ENCODE peak calls at places on chromosome X, in four cellular contexts. One of them, this sample, is unnamed.

GRCh38 chrX:70046978-70047377 is 2.8 kb downstream of the AWAT2 start:
- DNase-seq in astrocyte: no peak
- DNase-seq in PC-3: peak; percentile 82
- DNase-seq in MM.1S: no peak
- DNase-seq in this sample: no peak

GRCh38 chrX:130915302-130915701 is 12.3 kb upstream of the ENOX2 start:
- DNase-seq in astrocyte: no peak
- DNase-seq in PC-3: no peak
- DNase-seq in MM.1S: no peak
- DNase-seq in this sample: no peak

GRCh38 chrX:17078031-17078730 is 131.7 kb downstream of the REPS2 start:
- DNase-seq in astrocyte: peak; percentile 68
- DNase-seq in PC-3: peak; percentile 42
- DNase-seq in MM.1S: no peak
- DNase-seq in this sample: no peak

GRCh38 chrX:127726227-127726626 is 326.0 kb downstream of the ACTRT1 start:
- DNase-seq in astrocyte: no peak
- DNase-seq in PC-3: no peak
- DNase-seq in MM.1S: peak; percentile 65
- DNase-seq in this sample: no peak

GRCh38 chrX:120459313-120459712 is 9.8 kb downstream of the LAMP2 start:
- DNase-seq in astrocyte: no peak
- DNase-seq in PC-3: no peak
- DNase-seq in MM.1S: no peak
- DNase-seq in this sample: no peak

GRCh38 chrX:85963736-85964135 is 83.6 kb downstream of the CHM start:
- DNase-seq in astrocyte: peak; percentile 66
- DNase-seq in PC-3: peak; percentile 75
- DNase-seq in MM.1S: no peak
- DNase-seq in this sample: peak; percentile 73

GRCh38 chrX:152735860-152736511 is 2.4 kb downstream of the MAGEA12 start:
- DNase-seq in astrocyte: no peak
- DNase-seq in PC-3: no peak
- DNase-seq in MM.1S: peak; percentile 4
- DNase-seq in this sample: peak; percentile 37

GRCh38 chrX:53223955-53224859 is 800 bp downstream of the KDM5C start:
- DNase-seq in astrocyte: peak; percentile 83
- DNase-seq in PC-3: peak; percentile 78
- DNase-seq in MM.1S: no peak
- DNase-seq in this sample: peak; percentile 90

GRCh38 chrX:136896121-136896914 is 15.8 kb upstream of the RBMX start:
- DNase-seq in astrocyte: peak; percentile 31
- DNase-seq in PC-3: no peak
- DNase-seq in MM.1S: no peak
- DNase-seq in this sample: no peak

GRCh38 chrX:40945366-40945713 is 139.9 kb upstream of the USP9X start:
- DNase-seq in astrocyte: peak; percentile 84
- DNase-seq in PC-3: peak; percentile 75
- DNase-seq in MM.1S: no peak
- DNase-seq in this sample: peak; percentile 80

GRCh38 chrX:111519215-111519614 is 7.8 kb downstream of the SERTM2 start:
- DNase-seq in astrocyte: peak; percentile 75
- DNase-seq in PC-3: no peak
- DNase-seq in MM.1S: peak; percentile 56
- DNase-seq in this sample: no peak

GRCh38 chrX:132858018-132858417 is 100.4 kb downstream of the HS6ST2 start:
- DNase-seq in astrocyte: no peak
- DNase-seq in PC-3: peak; percentile 60
- DNase-seq in MM.1S: peak; percentile 24
- DNase-seq in this sample: no peak

GRCh38 chrX:13277539-13277938 is 42.3 kb downstream of the ATXN3L start:
- DNase-seq in astrocyte: no peak
- DNase-seq in PC-3: no peak
- DNase-seq in MM.1S: no peak
- DNase-seq in this sample: no peak

GRCh38 chrX:40240844-40241243 is 143.1 kb upstream of the BCOR start:
- DNase-seq in astrocyte: no peak
- DNase-seq in PC-3: no peak
- DNase-seq in MM.1S: no peak
- DNase-seq in this sample: no peak

GRCh38 chrX:103918050-103918449 is 44.4 kb upstream of the TMSB15B start:
- DNase-seq in astrocyte: peak; percentile 52
- DNase-seq in PC-3: peak; percentile 80
- DNase-seq in MM.1S: peak; percentile 67
- DNase-seq in this sample: peak; percentile 78

GRCh38 chrX:10513974-10514373 is 106.4 kb downstream of the MID1 start:
- DNase-seq in astrocyte: no peak
- DNase-seq in PC-3: peak; percentile 21
- DNase-seq in MM.1S: no peak
- DNase-seq in this sample: no peak

GRCh38 chrX:130009658-130010223 is 27.3 kb downstream of the BCORL1 start:
- DNase-seq in astrocyte: no peak
- DNase-seq in PC-3: no peak
- DNase-seq in MM.1S: no peak
- DNase-seq in this sample: peak; percentile 50

GRCh38 chrX:40176256-40176978 is 78.7 kb upstream of the BCOR start:
- DNase-seq in astrocyte: no peak
- DNase-seq in PC-3: peak; percentile 18
- DNase-seq in MM.1S: peak; percentile 53
- DNase-seq in this sample: peak; percentile 89

GRCh38 chrX:41391606-41392005 is 55.5 kb upstream of the NYX start:
- DNase-seq in astrocyte: no peak
- DNase-seq in PC-3: no peak
- DNase-seq in MM.1S: no peak
- DNase-seq in this sample: no peak

GRCh38 chrX:24025741-24026402 is 1.1 kb downstream of the KLHL15 start:
- DNase-seq in astrocyte: peak; percentile 66
- DNase-seq in PC-3: peak; percentile 17
- DNase-seq in MM.1S: no peak
- DNase-seq in this sample: peak; percentile 65

GRCh38 chrX:11770320-11770719 is 12.3 kb downstream of the MSL3 start:
- DNase-seq in astrocyte: peak; percentile 25
- DNase-seq in PC-3: peak; percentile 59
- DNase-seq in MM.1S: peak; percentile 63
- DNase-seq in this sample: peak; percentile 84

GRCh38 chrX:136546369-136546768 is 14.4 kb downstream of the VGLL1 start:
- DNase-seq in astrocyte: no peak
- DNase-seq in PC-3: no peak
- DNase-seq in MM.1S: no peak
- DNase-seq in this sample: no peak

GRCh38 chrX:15786930-15787329 is 3.4 kb upstream of the ZRSR2 start:
- DNase-seq in astrocyte: no peak
- DNase-seq in PC-3: no peak
- DNase-seq in MM.1S: no peak
- DNase-seq in this sample: no peak

GRCh38 chrX:22278375-22278774 is 5.7 kb downstream of the CBLL2 start:
- DNase-seq in astrocyte: no peak
- DNase-seq in PC-3: peak; percentile 28
- DNase-seq in MM.1S: no peak
- DNase-seq in this sample: no peak

GRCh38 chrX:97057349-97057909 is 173.7 kb downstream of the RPA4 start:
- DNase-seq in astrocyte: no peak
- DNase-seq in PC-3: peak; percentile 41
- DNase-seq in MM.1S: no peak
- DNase-seq in this sample: no peak

GRCh38 chrX:17511556-17511955 is 136.6 kb downstream of the NHS start:
- DNase-seq in astrocyte: no peak
- DNase-seq in PC-3: no peak
- DNase-seq in MM.1S: no peak
- DNase-seq in this sample: no peak

GRCh38 chrX:99353412-99353811 is 1056.7 kb downstream of the PCDH19 start:
- DNase-seq in astrocyte: no peak
- DNase-seq in PC-3: no peak
- DNase-seq in MM.1S: no peak
- DNase-seq in this sample: no peak

GRCh38 chrX:30930679-30931078 is 41.6 kb upstream of the TAB3 start:
- DNase-seq in astrocyte: no peak
- DNase-seq in PC-3: no peak
- DNase-seq in MM.1S: no peak
- DNase-seq in this sample: no peak

GRCh38 chrX:148960060-148960459 is 459.6 kb downstream of the AFF2 start:
- DNase-seq in astrocyte: peak; percentile 0
- DNase-seq in PC-3: no peak
- DNase-seq in MM.1S: no peak
- DNase-seq in this sample: no peak

GRCh38 chrX:13687203-13687602 is 1.7 kb upstream of the RAB9A start:
- DNase-seq in astrocyte: no peak
- DNase-seq in PC-3: no peak
- DNase-seq in MM.1S: no peak
- DNase-seq in this sample: no peak

GRCh38 chrX:130170752-130171445 is 863 bp upstream of the RAB33A start:
- DNase-seq in astrocyte: no peak
- DNase-seq in PC-3: no peak
- DNase-seq in MM.1S: no peak
- DNase-seq in this sample: peak; percentile 77

GRCh38 chrX:12975670-12975965 is 708 bp downstream of the TMSB4X start:
- DNase-seq in astrocyte: no peak
- DNase-seq in PC-3: peak; percentile 23
- DNase-seq in MM.1S: no peak
- DNase-seq in this sample: no peak

GRCh38 chrX:106726485-106727437 is at the start of gene RNF128:
- DNase-seq in astrocyte: peak; percentile 20
- DNase-seq in PC-3: peak; percentile 43
- DNase-seq in MM.1S: peak; percentile 9
- DNase-seq in this sample: peak; percentile 74

GRCh38 chrX:135420831-135421230 is 913 bp upstream of the SMIM10L2A start:
- DNase-seq in astrocyte: no peak
- DNase-seq in PC-3: no peak
- DNase-seq in MM.1S: no peak
- DNase-seq in this sample: no peak

GRCh38 chrX:38768079-38768478 is 33.2 kb upstream of the MID1IP1 start:
- DNase-seq in astrocyte: peak; percentile 0
- DNase-seq in PC-3: peak; percentile 52
- DNase-seq in MM.1S: peak; percentile 27
- DNase-seq in this sample: peak; percentile 49

GRCh38 chrX:24153175-24153795 is 3.8 kb downstream of the ZFX start:
- DNase-seq in astrocyte: no peak
- DNase-seq in PC-3: no peak
- DNase-seq in MM.1S: no peak
- DNase-seq in this sample: peak; percentile 79

GRCh38 chrX:18677140-18677834 is 5.4 kb upstream of the RS1 start:
- DNase-seq in astrocyte: no peak
- DNase-seq in PC-3: no peak
- DNase-seq in MM.1S: no peak
- DNase-seq in this sample: no peak

GRCh38 chrX:151402719-151403390 is 5.8 kb downstream of the VMA21 start:
- DNase-seq in astrocyte: no peak
- DNase-seq in PC-3: no peak
- DNase-seq in MM.1S: no peak
- DNase-seq in this sample: no peak

DNA sequence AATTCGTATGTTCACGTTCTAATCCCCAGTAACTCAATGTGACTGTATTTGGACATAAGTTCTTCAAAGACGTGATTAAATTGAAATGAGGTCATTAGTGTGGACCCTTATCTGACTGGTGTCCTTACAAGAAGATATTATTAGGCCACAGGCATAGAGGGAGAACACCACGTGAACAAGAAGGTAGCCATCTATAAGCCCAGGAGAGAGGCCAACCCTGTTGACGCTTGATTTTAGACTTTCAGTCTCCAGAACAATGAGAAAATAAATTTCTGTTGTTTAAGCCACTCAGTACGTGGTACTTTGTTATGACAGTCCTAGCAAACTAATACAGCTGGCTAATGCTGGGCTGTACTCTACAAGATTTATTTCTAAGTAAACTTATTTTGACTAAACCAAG is 1.5 kb upstream of the EIF1AX start:
- DNase-seq in astrocyte: no peak
- DNase-seq in PC-3: no peak
- DNase-seq in MM.1S: no peak
- DNase-seq in this sample: no peak
- H2AFZ ChIP-seq in astrocyte: no peak overlapping the region
- H2AFZ ChIP-seq in PC-3: no peak overlapping the region
- H2AFZ ChIP-seq in MM.1S: no peak overlapping the region
- H2AFZ ChIP-seq in this sample: no peak overlapping the region

DNA sequence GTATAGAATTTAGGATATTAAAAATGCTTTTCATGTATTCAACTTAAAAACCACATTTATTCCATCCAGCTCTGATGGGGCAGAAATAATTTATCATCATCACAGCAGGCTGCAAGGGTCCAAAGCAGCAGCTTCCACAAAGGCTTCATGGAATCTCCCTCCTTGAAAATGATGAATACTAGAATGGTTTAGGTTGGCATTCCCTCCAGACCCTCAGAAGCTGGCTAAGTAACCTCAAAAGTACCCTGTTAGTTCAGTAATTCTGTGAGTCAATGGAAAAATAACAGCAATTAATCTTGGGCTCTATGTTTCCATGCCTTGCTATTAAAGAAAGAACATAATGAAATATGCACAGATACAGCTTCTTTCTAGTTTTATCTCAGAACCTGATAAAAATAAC is 594.9 kb upstream of the DIPK2B start:
- DNase-seq in astrocyte: peak; percentile 53
- DNase-seq in PC-3: no peak
- DNase-seq in MM.1S: no peak
- DNase-seq in this sample: no peak
- H3K27ac ChIP-seq in astrocyte: no peak overlapping the region
- H3K27ac ChIP-seq in PC-3: no peak overlapping the region
- H3K27ac ChIP-seq in MM.1S: peak overlapping the region; percentile 44
- H3K27ac ChIP-seq in this sample: peak overlapping the region; percentile 8

DNA sequence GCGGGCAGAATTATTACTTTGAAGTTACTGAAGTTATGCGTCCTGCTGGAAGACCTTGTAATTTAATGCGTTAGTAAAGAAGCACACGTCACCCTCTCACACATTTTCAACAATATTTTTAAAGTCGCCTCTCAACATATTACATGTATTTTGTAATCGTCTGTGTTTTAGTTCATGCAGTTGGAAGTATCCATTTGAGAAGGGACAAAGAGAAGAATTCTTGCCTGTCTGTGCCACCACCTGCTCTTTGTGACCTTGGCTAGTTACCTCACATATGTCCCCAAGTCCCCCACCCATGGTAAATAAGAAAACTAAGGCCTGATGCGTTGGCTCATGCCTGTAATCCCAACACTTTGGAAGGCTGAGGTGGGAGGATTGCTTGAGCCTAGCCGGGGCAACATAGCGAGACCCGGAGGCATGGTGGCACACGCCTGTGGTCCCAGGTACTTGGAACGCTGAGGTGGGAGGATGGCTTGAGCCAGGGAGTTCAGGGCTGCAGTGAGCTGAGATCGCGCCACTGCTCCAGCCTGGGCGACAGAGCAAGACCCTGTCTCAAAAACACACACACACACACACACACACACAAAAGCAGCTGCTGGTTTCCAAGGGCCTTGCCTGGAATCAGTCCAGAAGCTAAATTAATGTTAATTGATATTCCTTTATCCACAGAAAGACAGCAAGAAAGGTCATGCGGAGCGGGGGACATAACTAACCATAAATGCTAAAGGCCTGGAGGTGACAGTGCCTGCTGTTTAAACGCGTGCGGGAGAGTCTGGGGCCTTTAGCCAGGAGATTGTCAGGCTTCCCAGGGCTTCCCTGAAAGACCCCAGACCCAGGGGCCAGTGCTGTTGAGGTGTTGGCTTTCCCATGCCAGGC is 811 bp downstream of the TMEM187 start:
- DNase-seq in astrocyte: peak; percentile 8
- DNase-seq in PC-3: no peak
- DNase-seq in MM.1S: no peak
- DNase-seq in this sample: peak; percentile 72
- H2AFZ ChIP-seq in astrocyte: peak overlapping the region; percentile 9
- H2AFZ ChIP-seq in PC-3: peak overlapping the region; percentile 54
- H2AFZ ChIP-seq in MM.1S: no peak overlapping the region
- H2AFZ ChIP-seq in this sample: peak overlapping the region; percentile 81

GRCh38 chrX:118116308-118117068 is at the start of gene KLHL13:
- DNase-seq in astrocyte: no peak
- DNase-seq in PC-3: peak; percentile 33
- DNase-seq in MM.1S: no peak
- DNase-seq in this sample: peak; percentile 82
- H3K27ac ChIP-seq in astrocyte: peak within 1 kb of the TSS; percentile 26
- H3K27ac ChIP-seq in PC-3: peak within 1 kb of the TSS; percentile 11
- H3K27ac ChIP-seq in MM.1S: no peak within 1 kb of the TSS
- H3K27ac ChIP-seq in this sample: no peak within 1 kb of the TSS